ENCODE peak calls at places on chromosomes 16 and 17, in seven cellular contexts. One of them, this sample, is unnamed.

GRCh38 chr16:88769617-88770458 is 15.2 kb downstream of the PIEZO1 start:
- DNase-seq in foreskin fibroblast: no peak
- DNase-seq in glutamatergic neuron: peak
- DNase-seq in adipocyte: no peak
- DNase-seq in cardiac fibroblast: no peak
- DNase-seq in heart right ventricle: no peak
- DNase-seq in A172: peak
- DNase-seq in this sample: no peak

GRCh38 chr17:44575408-44575807 is 18.1 kb downstream of the FZD2 start:
- DNase-seq in glutamatergic neuron: no peak
- DNase-seq in A172: no peak
- DNase-seq in foreskin fibroblast: no peak
- DNase-seq in adipocyte: no peak
- DNase-seq in cardiac fibroblast: no peak
- DNase-seq in heart right ventricle: no peak
- DNase-seq in this sample: no peak

GRCh38 chr16:2835638-2836493 is 5.8 kb downstream of the ZG16B start:
- DNase-seq in adipocyte: peak
- DNase-seq in heart right ventricle: no peak
- DNase-seq in cardiac fibroblast: peak
- DNase-seq in foreskin fibroblast: peak
- DNase-seq in glutamatergic neuron: no peak
- DNase-seq in A172: peak
- DNase-seq in this sample: peak

GRCh38 chr17:35809855-35810461 is 674 bp downstream of the TAF15 start:
- DNase-seq in heart right ventricle: no peak
- DNase-seq in foreskin fibroblast: no peak
- DNase-seq in adipocyte: no peak
- DNase-seq in glutamatergic neuron: no peak
- DNase-seq in cardiac fibroblast: peak
- DNase-seq in A172: peak
- DNase-seq in this sample: no peak

GRCh38 chr17:49456172-49456965 is 38.7 kb upstream of the NGFR start:
- DNase-seq in cardiac fibroblast: peak
- DNase-seq in foreskin fibroblast: peak
- DNase-seq in A172: peak
- DNase-seq in adipocyte: peak
- DNase-seq in glutamatergic neuron: no peak
- DNase-seq in heart right ventricle: no peak
- DNase-seq in this sample: no peak

GRCh38 chr16:73068546-73069401 is 20.8 kb upstream of the ZFHX3 start:
- DNase-seq in heart right ventricle: peak
- DNase-seq in adipocyte: peak
- DNase-seq in glutamatergic neuron: no peak
- DNase-seq in foreskin fibroblast: peak
- DNase-seq in cardiac fibroblast: peak
- DNase-seq in A172: peak
- DNase-seq in this sample: peak

GRCh38 chr16:29726845-29727379 is 18.9 kb downstream of the C16orf54 start:
- DNase-seq in adipocyte: no peak
- DNase-seq in A172: no peak
- DNase-seq in heart right ventricle: no peak
- DNase-seq in cardiac fibroblast: no peak
- DNase-seq in foreskin fibroblast: no peak
- DNase-seq in glutamatergic neuron: no peak
- DNase-seq in this sample: no peak

GRCh38 chr17:13287226-13287625 is 269.4 kb upstream of the ELAC2 start:
- DNase-seq in glutamatergic neuron: no peak
- DNase-seq in A172: no peak
- DNase-seq in adipocyte: no peak
- DNase-seq in cardiac fibroblast: no peak
- DNase-seq in foreskin fibroblast: no peak
- DNase-seq in heart right ventricle: no peak
- DNase-seq in this sample: no peak

GRCh38 chr17:79217473-79218135 is 143.0 kb downstream of the ENGASE start:
- DNase-seq in adipocyte: no peak
- DNase-seq in cardiac fibroblast: no peak
- DNase-seq in foreskin fibroblast: no peak
- DNase-seq in heart right ventricle: no peak
- DNase-seq in glutamatergic neuron: no peak
- DNase-seq in A172: no peak
- DNase-seq in this sample: peak

GRCh38 chr17:81195941-81196495 is 26.7 kb downstream of the CEP131 start:
- DNase-seq in cardiac fibroblast: no peak
- DNase-seq in foreskin fibroblast: no peak
- DNase-seq in heart right ventricle: no peak
- DNase-seq in glutamatergic neuron: no peak
- DNase-seq in adipocyte: no peak
- DNase-seq in A172: no peak
- DNase-seq in this sample: no peak

GRCh38 chr16:90077757-90078593 is 844 bp upstream of the PRDM7 start:
- DNase-seq in heart right ventricle: no peak
- DNase-seq in adipocyte: peak
- DNase-seq in glutamatergic neuron: peak
- DNase-seq in A172: peak
- DNase-seq in foreskin fibroblast: no peak
- DNase-seq in cardiac fibroblast: peak
- DNase-seq in this sample: no peak

GRCh38 chr17:13079010-13079409 is 61.2 kb upstream of the ELAC2 start:
- DNase-seq in A172: no peak
- DNase-seq in foreskin fibroblast: no peak
- DNase-seq in glutamatergic neuron: no peak
- DNase-seq in cardiac fibroblast: no peak
- DNase-seq in adipocyte: no peak
- DNase-seq in heart right ventricle: no peak
- DNase-seq in this sample: no peak

GRCh38 chr17:72989074-72989610 is 103.3 kb downstream of the SLC39A11 start:
- DNase-seq in A172: no peak
- DNase-seq in glutamatergic neuron: no peak
- DNase-seq in adipocyte: no peak
- DNase-seq in cardiac fibroblast: no peak
- DNase-seq in heart right ventricle: no peak
- DNase-seq in foreskin fibroblast: no peak
- DNase-seq in this sample: no peak

GRCh38 chr16:50378417-50378816 is 9.6 kb upstream of the BRD7 start:
- DNase-seq in cardiac fibroblast: no peak
- DNase-seq in adipocyte: no peak
- DNase-seq in foreskin fibroblast: no peak
- DNase-seq in A172: no peak
- DNase-seq in heart right ventricle: no peak
- DNase-seq in glutamatergic neuron: no peak
- DNase-seq in this sample: no peak

GRCh38 chr17:6279659-6280058 is 155.3 kb downstream of the AIPL1 start:
- DNase-seq in adipocyte: no peak
- DNase-seq in glutamatergic neuron: no peak
- DNase-seq in cardiac fibroblast: no peak
- DNase-seq in A172: peak
- DNase-seq in heart right ventricle: no peak
- DNase-seq in foreskin fibroblast: no peak
- DNase-seq in this sample: no peak

GRCh38 chr17:75753514-75754377 is 11.2 kb downstream of the GALK1 start:
- DNase-seq in foreskin fibroblast: peak
- DNase-seq in cardiac fibroblast: peak
- DNase-seq in heart right ventricle: peak
- DNase-seq in adipocyte: peak
- DNase-seq in A172: no peak
- DNase-seq in glutamatergic neuron: peak
- DNase-seq in this sample: peak

GRCh38 chr17:38434178-38434665 is 6.0 kb downstream of the ARHGAP23 start:
- DNase-seq in heart right ventricle: no peak
- DNase-seq in glutamatergic neuron: no peak
- DNase-seq in adipocyte: no peak
- DNase-seq in A172: no peak
- DNase-seq in foreskin fibroblast: no peak
- DNase-seq in cardiac fibroblast: no peak
- DNase-seq in this sample: no peak

GRCh38 chr17:37605813-37606505 is 3.3 kb downstream of the SYNRG start:
- DNase-seq in adipocyte: peak
- DNase-seq in glutamatergic neuron: no peak
- DNase-seq in A172: no peak
- DNase-seq in foreskin fibroblast: no peak
- DNase-seq in heart right ventricle: no peak
- DNase-seq in cardiac fibroblast: no peak
- DNase-seq in this sample: no peak

GRCh38 chr16:81446318-81447275 is 2.0 kb downstream of the CMIP start:
- DNase-seq in heart right ventricle: no peak
- DNase-seq in cardiac fibroblast: no peak
- DNase-seq in foreskin fibroblast: peak
- DNase-seq in adipocyte: peak
- DNase-seq in glutamatergic neuron: no peak
- DNase-seq in A172: no peak
- DNase-seq in this sample: no peak

GRCh38 chr16:21101631-21102420 is 48.8 kb downstream of the DNAH3 start:
- DNase-seq in cardiac fibroblast: peak
- DNase-seq in heart right ventricle: peak
- DNase-seq in glutamatergic neuron: peak
- DNase-seq in adipocyte: peak
- DNase-seq in A172: peak
- DNase-seq in foreskin fibroblast: peak
- DNase-seq in this sample: peak

GRCh38 chr16:324451-325334 is 27.8 kb downstream of the AXIN1 start:
- DNase-seq in A172: no peak
- DNase-seq in foreskin fibroblast: no peak
- DNase-seq in glutamatergic neuron: no peak
- DNase-seq in heart right ventricle: no peak
- DNase-seq in adipocyte: no peak
- DNase-seq in cardiac fibroblast: no peak
- DNase-seq in this sample: peak

GRCh38 chr16:84788968-84789371 is 30.8 kb upstream of the CRISPLD2 start:
- DNase-seq in glutamatergic neuron: no peak
- DNase-seq in adipocyte: peak
- DNase-seq in A172: no peak
- DNase-seq in foreskin fibroblast: peak
- DNase-seq in cardiac fibroblast: no peak
- DNase-seq in heart right ventricle: no peak
- DNase-seq in this sample: no peak

GRCh38 chr17:67105213-67105612 is 60.9 kb downstream of the CACNG1 start:
- DNase-seq in adipocyte: peak
- DNase-seq in heart right ventricle: no peak
- DNase-seq in A172: no peak
- DNase-seq in glutamatergic neuron: no peak
- DNase-seq in foreskin fibroblast: peak
- DNase-seq in cardiac fibroblast: peak
- DNase-seq in this sample: no peak

GRCh38 chr17:574061-574460 is 140.6 kb downstream of the VPS53 start:
- DNase-seq in foreskin fibroblast: no peak
- DNase-seq in A172: no peak
- DNase-seq in adipocyte: no peak
- DNase-seq in glutamatergic neuron: no peak
- DNase-seq in cardiac fibroblast: peak
- DNase-seq in heart right ventricle: peak
- DNase-seq in this sample: peak

GRCh38 chr17:80029235-80029974 is 6.3 kb downstream of the TBC1D16 start:
- DNase-seq in glutamatergic neuron: peak
- DNase-seq in heart right ventricle: peak
- DNase-seq in adipocyte: peak
- DNase-seq in cardiac fibroblast: peak
- DNase-seq in foreskin fibroblast: peak
- DNase-seq in A172: peak
- DNase-seq in this sample: peak

GRCh38 chr16:86854895-86855294 is 276.5 kb downstream of the FOXL1 start:
- DNase-seq in adipocyte: peak
- DNase-seq in heart right ventricle: no peak
- DNase-seq in foreskin fibroblast: no peak
- DNase-seq in A172: peak
- DNase-seq in glutamatergic neuron: no peak
- DNase-seq in cardiac fibroblast: no peak
- DNase-seq in this sample: no peak

GRCh38 chr16:11057696-11058345 is 113.5 kb downstream of the CLEC16A start:
- DNase-seq in heart right ventricle: no peak
- DNase-seq in adipocyte: no peak
- DNase-seq in foreskin fibroblast: no peak
- DNase-seq in A172: no peak
- DNase-seq in glutamatergic neuron: no peak
- DNase-seq in cardiac fibroblast: no peak
- DNase-seq in this sample: no peak

GRCh38 chr17:71709974-71710373 is 410.8 kb upstream of the SOX9 start:
- DNase-seq in cardiac fibroblast: no peak
- DNase-seq in foreskin fibroblast: peak
- DNase-seq in glutamatergic neuron: no peak
- DNase-seq in adipocyte: peak
- DNase-seq in A172: no peak
- DNase-seq in heart right ventricle: no peak
- DNase-seq in this sample: no peak

GRCh38 chr16:68447721-68448359 is 468 bp downstream of the SMPD3 start:
- DNase-seq in adipocyte: no peak
- DNase-seq in foreskin fibroblast: no peak
- DNase-seq in glutamatergic neuron: peak
- DNase-seq in A172: no peak
- DNase-seq in heart right ventricle: no peak
- DNase-seq in cardiac fibroblast: no peak
- DNase-seq in this sample: no peak

GRCh38 chr16:57049678-57050077 is 42.7 kb upstream of the CPNE2 start:
- DNase-seq in cardiac fibroblast: no peak
- DNase-seq in heart right ventricle: no peak
- DNase-seq in foreskin fibroblast: no peak
- DNase-seq in glutamatergic neuron: no peak
- DNase-seq in A172: no peak
- DNase-seq in adipocyte: no peak
- DNase-seq in this sample: no peak

GRCh38 chr17:74305865-74306654 is 20.0 kb upstream of the KIF19 start:
- DNase-seq in A172: peak
- DNase-seq in foreskin fibroblast: no peak
- DNase-seq in adipocyte: no peak
- DNase-seq in heart right ventricle: no peak
- DNase-seq in glutamatergic neuron: no peak
- DNase-seq in cardiac fibroblast: no peak
- DNase-seq in this sample: no peak

GRCh38 chr16:57276596-57276995 is 7.9 kb downstream of the PLLP start:
- DNase-seq in heart right ventricle: no peak
- DNase-seq in adipocyte: no peak
- DNase-seq in foreskin fibroblast: no peak
- DNase-seq in cardiac fibroblast: peak
- DNase-seq in A172: peak
- DNase-seq in glutamatergic neuron: no peak
- DNase-seq in this sample: no peak